ENCODE peak calls at places on chromosomes 1 and 21, in five cellular contexts. I, P, J, C and K are unnamed samples. For H3K4me1 and H3K36me3, the result is how much of the 10 kb centered on the place peaks cover.

GRCh38 chr1:185318431-185319151 is 1.5 kb upstream of the IVNS1ABP start:
- DNase-seq in J (no peak), P (no peak), I (no peak), C (no peak), K (no peak)

GRCh38 chr1:206477581-206478380 is 7.5 kb downstream of the IKBKE start:
- DNase-seq in I (no peak), P (no peak), C (no peak), J (no peak), K (no peak)

GRCh38 chr1:109808703-109809102 is 45.0 kb upstream of the EPS8L3 start:
- DNase-seq in J (no peak), P (no peak), I (no peak), C (no peak), K (no peak)

GRCh38 chr1:145983959-145984830 is 12.2 kb downstream of the TXNIP start:
- DNase-seq in C (peak), P (no peak), J (no peak), I (no peak), K (peak)

GRCh38 chr1:7827134-7827955 is 25.5 kb downstream of the UTS2 start:
- DNase-seq in P (no peak), I (no peak), C (peak), J (no peak), K (peak)

GRCh38 chr1:60679524-60679923 is 402.8 kb upstream of the NFIA start:
- DNase-seq in C (no peak), J (no peak), I (peak), P (no peak), K (no peak)

GRCh38 chr1:45843474-45843905 is 40.1 kb downstream of the MAST2 start:
- DNase-seq in C (no peak), J (peak), P (no peak), I (no peak), K (no peak)

GRCh38 chr1:205775717-205776056 is 405 bp upstream of the RAB29 start:
- DNase-seq in I (no peak), C (no peak), J (peak), P (no peak), K (no peak)

GRCh38 chr1:192100686-192101468 is 57.4 kb upstream of the RGS18 start:
- DNase-seq in P (no peak), J (no peak), C (no peak), I (no peak), K (no peak)

GRCh38 chr1:15950302-15950701 is 25.6 kb downstream of the ZBTB17 start:
- DNase-seq in C (no peak), I (no peak), J (no peak), P (no peak), K (peak)

GRCh38 chr21:39451332-39452206 is at the start of gene SH3BGR:
- DNase-seq in J (no peak), P (peak), C (peak), I (peak), K (no peak)

GRCh38 chr1:193285626-193286025 is 99.2 kb upstream of the B3GALT2 start:
- DNase-seq in J (peak), I (no peak), P (no peak), C (no peak), K (no peak)

GRCh38 chr1:240149488-240150094 is 57.9 kb downstream of the FMN2 start:
- DNase-seq in J (peak), C (no peak), P (no peak), I (peak), K (no peak)

GRCh38 chr1:230392920-230393521 is 33.1 kb downstream of the PGBD5 start:
- DNase-seq in P (no peak), J (no peak), I (no peak), C (no peak), K (no peak)

GRCh38 chr1:54604572-54605370 is 18.6 kb downstream of the FAM151A start:
- DNase-seq in C (no peak), P (no peak), J (no peak), I (no peak), K (no peak)

GRCh38 chr1:2060082-2060481 is 9.9 kb downstream of the PRKCZ start:
- DNase-seq in C (no peak), P (no peak), I (no peak), J (no peak), K (no peak)

GRCh38 chr21:33229099-33229775 is 501 bp upstream of the IFNAR2 start:
- DNase-seq in P (no peak), C (no peak), I (no peak), J (no peak), K (no peak)

GRCh38 chr1:62724430-62724829 is 36.2 kb upstream of the DOCK7 start:
- DNase-seq in C (no peak), J (no peak), I (no peak), P (no peak), K (no peak)

GRCh38 chr1:115099693-115100050 is 10.4 kb upstream of the TSPAN2 start:
- DNase-seq in P (no peak), I (no peak), C (no peak), J (no peak), K (no peak)

GRCh38 chr1:224884428-224884827 is 45.0 kb upstream of the DNAH14 start:
- DNase-seq in C (no peak), I (no peak), P (no peak), J (peak), K (no peak)

GRCh38 chr1:180617769-180618168 is 14.1 kb upstream of the XPR1 start:
- DNase-seq in I (no peak), C (no peak), J (no peak), P (no peak), K (no peak)

GRCh38 chr1:247295746-247296145 is 35.9 kb downstream of the ZNF496 start:
- DNase-seq in J (peak), P (no peak), C (no peak), I (no peak), K (no peak)

GRCh38 chr21:29719561-29719960 is 220.2 kb downstream of the GRIK1 start:
- DNase-seq in P (no peak), J (no peak), I (no peak), C (no peak), K (no peak)

GRCh38 chr1:192747305-192747704 is 61.5 kb upstream of the RGS2 start:
- DNase-seq in J (peak), C (no peak), P (no peak), I (no peak), K (no peak)

GRCh38 chr21:21921410-21922232 is 923.4 kb downstream of the NCAM2 start:
- DNase-seq in P (no peak), I (peak), J (peak), C (no peak), K (no peak)

GRCh38 chr1:97925161-97925560 is 4.3 kb upstream of the DPYD start:
- DNase-seq in P (no peak), C (no peak), I (no peak), J (no peak), K (no peak)

GRCh38 chr1:33943978-33944377 is 80.1 kb downstream of the HMGB4 start:
- DNase-seq in J (peak), I (no peak), C (peak), P (no peak), K (no peak)

GRCh38 chr1:222657899-222658298 is 40.0 kb downstream of the MIA3 start:
- DNase-seq in P (no peak), I (no peak), J (no peak), C (no peak), K (no peak)

GRCh38 chr1:51327386-51327785 is 3.0 kb downstream of the TTC39A start:
- DNase-seq in P (no peak), J (peak), I (no peak), C (no peak), K (no peak)

GRCh38 chr1:30275926-30276736 is 447.3 kb downstream of the MATN1 start:
- DNase-seq in J (no peak), C (no peak), P (no peak), I (no peak), K (no peak)

GRCh38 chr21:35128526-35128925 is 79.4 kb upstream of the RUNX1 start:
- DNase-seq in C (no peak), P (no peak), J (no peak), I (no peak), K (no peak)

GRCh38 chr1:42937141-42937696 is 21.4 kb downstream of the SLC2A1 start:
- DNase-seq in I (no peak), P (no peak), C (peak), J (peak), K (no peak)

GRCh38 chr1:23567996-23568607 is 8.8 kb upstream of the ID3 start:
- DNase-seq in J (no peak), P (no peak), I (peak), C (no peak), K (no peak)

GRCh38 chr1:23563755-23564374 is 4.6 kb upstream of the ID3 start:
- DNase-seq in J (no peak), P (no peak), C (no peak), I (no peak), K (no peak)

GRCh38 chr1:23567629-23567995 is 8.3 kb upstream of the ID3 start:
- DNase-seq in J (no peak), P (no peak), I (no peak), C (no peak), K (no peak)

GRCh38 chr1:23568608-23569383 is 9.5 kb upstream of the ID3 start:
- DNase-seq in C (no peak), P (no peak), J (no peak), I (peak), K (no peak)

DNA sequence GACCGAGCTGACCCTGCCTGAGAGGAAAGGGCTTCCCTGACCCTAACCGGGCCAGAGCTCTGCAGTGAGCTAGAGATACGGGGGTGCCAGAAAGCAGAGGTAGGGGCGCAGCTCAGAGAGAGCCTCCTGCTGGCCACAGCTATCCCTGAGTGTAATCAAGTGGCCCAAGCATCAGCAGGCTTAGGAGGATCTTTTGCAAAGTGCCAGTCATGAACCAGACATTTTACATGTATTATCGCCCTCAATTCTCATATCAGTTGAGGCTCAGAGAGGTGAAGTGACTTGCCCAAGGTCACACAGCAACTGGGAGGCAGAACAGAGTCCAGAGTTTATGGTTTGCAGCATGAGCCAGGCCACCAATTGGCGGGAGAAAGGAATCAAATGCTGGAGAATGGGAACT is 7.0 kb upstream of the ID3 start:
- DNase-seq in J (no peak), C (no peak), I (peak), P (no peak), K (no peak)
- H3K4me1 ChIP-seq in J (under half), C (under half), I (half or more), P (under half), K (under half)

DNA sequence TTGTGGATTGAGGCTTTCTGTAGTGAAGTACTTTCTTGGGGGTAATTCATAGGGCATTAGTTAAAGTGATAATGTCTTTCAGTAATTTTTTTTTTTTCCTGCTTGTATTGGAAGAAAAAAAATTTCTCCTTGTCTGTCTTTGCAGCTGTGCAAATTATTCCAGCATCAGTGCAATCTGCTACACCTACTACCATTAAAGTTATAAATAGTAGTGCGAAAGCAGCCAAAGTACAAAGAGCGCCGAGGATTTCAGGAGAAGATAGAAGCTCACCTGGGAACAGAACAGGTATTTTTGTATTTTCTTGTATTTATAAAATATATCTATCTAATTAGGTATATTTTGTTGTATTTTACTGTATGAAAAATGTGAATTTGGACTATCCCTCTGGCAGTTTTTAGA is 29.3 kb downstream of the GABPA start:
- DNase-seq in J (no peak), I (no peak), P (no peak), C (no peak), K (no peak)
- H3K36me3 ChIP-seq in J (under half), I (under half), P (under half), C (under half), K (half or more)

GRCh38 chr1:89023026-89023425 is 360 bp upstream of the GBP3 start:
- DNase-seq in P (no peak), I (no peak), C (no peak), J (no peak), K (no peak)
- H3K27ac ChIP-seq in P (peak), I (no peak), C (peak), J (peak), K (peak)

DNA sequence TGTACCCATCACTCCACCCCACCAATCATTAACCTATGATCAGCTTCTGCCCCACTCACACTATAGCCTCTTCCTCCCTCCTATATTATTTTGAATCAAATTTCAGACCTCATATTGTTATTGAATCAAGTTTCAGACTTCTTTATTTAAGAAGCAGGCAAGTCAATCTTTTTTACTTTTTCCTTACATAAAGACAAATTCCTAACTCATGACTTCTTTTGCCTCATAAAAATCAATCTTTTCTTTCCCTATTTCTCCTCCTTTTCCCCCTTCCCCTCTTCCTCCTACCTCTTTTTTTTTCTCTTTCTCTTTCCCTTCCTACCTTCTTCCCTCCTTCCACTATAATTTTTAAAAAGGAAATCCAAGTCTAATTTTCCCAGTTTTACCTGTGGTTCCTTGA is 4.3 kb upstream of the RWDD3 start:
- DNase-seq in P (no peak), J (no peak), I (no peak), C (no peak), K (no peak)
- H3K4me1 ChIP-seq in P (under half), J (under half), I (under half), C (under half), K (under half)

GRCh38 chr1:116396769-116397168 is 23.7 kb downstream of the ATP1A1 start:
- DNase-seq in P (no peak), J (no peak), C (no peak), I (no peak), K (no peak)
- H3K36me3 ChIP-seq in P (half or more), J (half or more), C (under half), I (under half), K (half or more)

DNA sequence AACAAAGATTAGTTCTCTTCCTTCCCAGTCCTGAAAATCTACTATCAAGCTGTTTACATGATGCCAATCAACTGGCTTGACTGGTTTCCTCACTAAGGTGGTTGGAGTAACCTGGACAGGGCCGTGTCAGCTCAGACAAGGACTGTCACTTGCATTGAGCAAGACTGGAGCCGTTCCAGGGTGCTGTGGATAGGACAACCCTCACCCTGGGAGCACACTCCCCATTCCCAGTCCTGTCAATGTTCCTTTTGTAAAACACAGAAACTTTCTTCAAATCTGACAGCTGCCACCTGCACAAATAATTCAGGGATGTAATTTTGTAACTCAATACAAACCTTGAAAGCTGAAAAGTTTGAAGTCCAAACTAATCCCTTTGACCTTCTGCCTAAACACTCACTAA is 31.4 kb downstream of the PLPP3 start:
- DNase-seq in J (no peak), P (no peak), C (peak), I (no peak), K (no peak)
- H3K27ac ChIP-seq in J (no peak), P (no peak), C (no peak), I (no peak), K (no peak)

DNA sequence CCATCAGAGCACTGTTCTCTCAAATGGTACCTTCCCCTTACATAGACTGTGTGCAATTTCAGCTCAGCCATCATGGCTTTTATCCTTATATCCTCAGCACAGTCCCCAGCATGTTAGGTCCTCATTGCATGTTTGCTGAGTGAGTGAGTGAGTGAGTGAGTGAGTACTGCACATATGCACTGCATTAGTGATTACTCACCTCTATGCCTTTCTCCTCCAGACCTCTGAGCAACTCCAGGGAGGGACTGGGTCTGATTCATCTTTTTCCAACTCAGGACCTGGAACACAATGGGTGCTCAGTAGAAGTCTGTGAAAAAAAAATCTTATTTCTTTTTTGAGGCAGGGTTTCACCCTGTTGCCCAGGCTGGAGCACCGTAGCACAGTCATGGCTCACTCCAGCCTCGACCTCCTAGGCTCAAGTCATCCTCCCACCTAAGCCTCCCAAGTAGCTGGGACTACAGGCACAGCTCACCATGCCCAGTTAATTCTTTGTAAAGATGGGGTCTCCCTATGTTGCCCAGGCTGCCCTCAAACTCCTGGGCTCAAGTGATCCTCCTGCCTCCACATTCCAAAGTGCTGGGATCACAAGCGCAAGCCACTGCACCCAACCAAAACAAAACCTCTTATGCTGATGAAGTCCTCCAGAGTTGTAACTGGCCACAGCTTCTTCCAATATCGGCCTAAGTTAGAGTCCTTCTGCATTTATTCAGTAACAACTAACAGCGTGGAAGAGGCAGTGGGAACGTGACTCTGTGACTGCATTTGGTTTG is 23.7 kb downstream of the RNU5D-1 start:
- DNase-seq in P (no peak), C (no peak), J (peak), I (no peak), K (no peak)
- H3K4me1 ChIP-seq in P (under half), C (under half), J (under half), I (under half), K (under half)

GRCh38 chr1:956636-957035 is 2.4 kb downstream of the NOC2L start:
- DNase-seq in C (no peak), I (no peak), J (no peak), P (no peak), K (no peak)

GRCh38 chr1:953524-954320 is 5.3 kb downstream of the NOC2L start:
- DNase-seq in I (no peak), C (no peak), J (no peak), P (no peak), K (no peak)

GRCh38 chr1:955439-955838 is 3.6 kb downstream of the NOC2L start:
- DNase-seq in P (no peak), I (no peak), C (no peak), J (no peak), K (no peak)

GRCh38 chr1:952603-953002 is 6.5 kb downstream of the NOC2L start:
- DNase-seq in P (no peak), I (no peak), J (no peak), C (no peak), K (no peak)

GRCh38 chr1:954927-955326 is 4.1 kb downstream of the NOC2L start:
- DNase-seq in P (no peak), C (no peak), J (no peak), I (no peak), K (no peak)
- H3K36me3 ChIP-seq in P (half or more), C (under half), J (half or more), I (under half), K (half or more)

GRCh38 chr1:173865468-173866164 is 2.2 kb downstream of the GAS5 start:
- DNase-seq in I (no peak), C (no peak), P (no peak), J (no peak), K (no peak)
- H3K27ac ChIP-seq in I (peak), C (peak), P (no peak), J (no peak), K (peak)

GRCh38 chr1:164644774-164645634 is 86.0 kb downstream of the PBX1 start:
- DNase-seq in I (no peak), P (no peak), C (no peak), J (peak), K (no peak)
- H3K4me1 ChIP-seq in I (under half), P (under half), C (under half), J (under half), K (under half)